ENCODE peak calls at places on chromosome 9, in seven cellular contexts. One of them, this sample, is unnamed.

GRCh38 chr9:113617550-113617949 is 154.0 kb downstream of the RGS3 start:
- DNase-seq in HFF-Myc: no peak
- DNase-seq in cardiac muscle cell: no peak
- DNase-seq in AG10803: no peak
- DNase-seq in colonic mucosa: no peak
- DNase-seq in pancreas: no peak
- DNase-seq in body of pancreas: no peak
- DNase-seq in this sample: peak

GRCh38 chr9:268616-269015 is 54.0 kb downstream of the DOCK8 start:
- DNase-seq in colonic mucosa: no peak
- DNase-seq in pancreas: no peak
- DNase-seq in cardiac muscle cell: no peak
- DNase-seq in HFF-Myc: no peak
- DNase-seq in body of pancreas: no peak
- DNase-seq in AG10803: no peak
- DNase-seq in this sample: no peak

GRCh38 chr9:120348951-120349429 is 231.0 kb downstream of the CDK5RAP2 start:
- DNase-seq in colonic mucosa: no peak
- DNase-seq in pancreas: no peak
- DNase-seq in HFF-Myc: no peak
- DNase-seq in body of pancreas: peak
- DNase-seq in AG10803: peak
- DNase-seq in cardiac muscle cell: peak
- DNase-seq in this sample: peak

GRCh38 chr9:76365028-76365427 is 29.2 kb downstream of the RFK start:
- DNase-seq in body of pancreas: no peak
- DNase-seq in AG10803: peak
- DNase-seq in colonic mucosa: no peak
- DNase-seq in pancreas: no peak
- DNase-seq in cardiac muscle cell: no peak
- DNase-seq in HFF-Myc: no peak
- DNase-seq in this sample: no peak

GRCh38 chr9:88811511-88811910 is 179.8 kb upstream of the S1PR3 start:
- DNase-seq in body of pancreas: no peak
- DNase-seq in cardiac muscle cell: no peak
- DNase-seq in AG10803: no peak
- DNase-seq in pancreas: no peak
- DNase-seq in HFF-Myc: no peak
- DNase-seq in colonic mucosa: no peak
- DNase-seq in this sample: no peak

GRCh38 chr9:86406366-86406765 is 52.2 kb upstream of the TUT7 start:
- DNase-seq in cardiac muscle cell: no peak
- DNase-seq in colonic mucosa: no peak
- DNase-seq in AG10803: peak
- DNase-seq in pancreas: no peak
- DNase-seq in body of pancreas: peak
- DNase-seq in HFF-Myc: peak
- DNase-seq in this sample: no peak

GRCh38 chr9:91033802-91034201 is 232.2 kb downstream of the SYK start:
- DNase-seq in pancreas: no peak
- DNase-seq in body of pancreas: peak
- DNase-seq in AG10803: no peak
- DNase-seq in cardiac muscle cell: peak
- DNase-seq in colonic mucosa: peak
- DNase-seq in HFF-Myc: no peak
- DNase-seq in this sample: no peak

GRCh38 chr9:19174127-19174921 is 47.0 kb upstream of the PLIN2 start:
- DNase-seq in HFF-Myc: peak
- DNase-seq in pancreas: no peak
- DNase-seq in cardiac muscle cell: peak
- DNase-seq in colonic mucosa: peak
- DNase-seq in AG10803: peak
- DNase-seq in body of pancreas: peak
- DNase-seq in this sample: peak

GRCh38 chr9:70832487-70832886 is 288.9 kb downstream of the TRPM3 start:
- DNase-seq in AG10803: peak
- DNase-seq in cardiac muscle cell: no peak
- DNase-seq in pancreas: no peak
- DNase-seq in HFF-Myc: no peak
- DNase-seq in colonic mucosa: no peak
- DNase-seq in body of pancreas: no peak
- DNase-seq in this sample: no peak

GRCh38 chr9:131478421-131478868 is 24.3 kb upstream of the POMT1 start:
- DNase-seq in HFF-Myc: no peak
- DNase-seq in pancreas: peak
- DNase-seq in body of pancreas: peak
- DNase-seq in cardiac muscle cell: peak
- DNase-seq in AG10803: peak
- DNase-seq in colonic mucosa: peak
- DNase-seq in this sample: peak

GRCh38 chr9:91408475-91408874 is 15.2 kb downstream of the NFIL3 start:
- DNase-seq in HFF-Myc: no peak
- DNase-seq in colonic mucosa: no peak
- DNase-seq in AG10803: no peak
- DNase-seq in cardiac muscle cell: no peak
- DNase-seq in body of pancreas: no peak
- DNase-seq in pancreas: no peak
- DNase-seq in this sample: no peak

GRCh38 chr9:137534256-137535119 is 15.7 kb downstream of the PNPLA7 start:
- DNase-seq in colonic mucosa: peak
- DNase-seq in pancreas: no peak
- DNase-seq in AG10803: peak
- DNase-seq in HFF-Myc: peak
- DNase-seq in cardiac muscle cell: peak
- DNase-seq in body of pancreas: peak
- DNase-seq in this sample: peak

GRCh38 chr9:108356806-108357205 is 499.0 kb downstream of the ACTL7B start:
- DNase-seq in cardiac muscle cell: no peak
- DNase-seq in pancreas: no peak
- DNase-seq in colonic mucosa: no peak
- DNase-seq in body of pancreas: no peak
- DNase-seq in HFF-Myc: no peak
- DNase-seq in AG10803: peak
- DNase-seq in this sample: no peak

GRCh38 chr9:96854877-96855273 is 561 bp upstream of the ZNF782 start:
- DNase-seq in cardiac muscle cell: no peak
- DNase-seq in AG10803: no peak
- DNase-seq in body of pancreas: no peak
- DNase-seq in pancreas: no peak
- DNase-seq in HFF-Myc: no peak
- DNase-seq in colonic mucosa: no peak
- DNase-seq in this sample: no peak

GRCh38 chr9:130288926-130289705 is 23.6 kb downstream of the HMCN2 start:
- DNase-seq in body of pancreas: no peak
- DNase-seq in AG10803: no peak
- DNase-seq in HFF-Myc: no peak
- DNase-seq in colonic mucosa: no peak
- DNase-seq in cardiac muscle cell: no peak
- DNase-seq in pancreas: no peak
- DNase-seq in this sample: no peak

GRCh38 chr9:88196456-88196855 is 58.2 kb upstream of the SPATA31C2 start:
- DNase-seq in cardiac muscle cell: no peak
- DNase-seq in HFF-Myc: no peak
- DNase-seq in AG10803: no peak
- DNase-seq in colonic mucosa: no peak
- DNase-seq in body of pancreas: peak
- DNase-seq in pancreas: no peak
- DNase-seq in this sample: no peak

GRCh38 chr9:133990366-133991210 is 1.5 kb downstream of the VAV2 start:
- DNase-seq in body of pancreas: peak
- DNase-seq in HFF-Myc: no peak
- DNase-seq in pancreas: peak
- DNase-seq in colonic mucosa: peak
- DNase-seq in AG10803: peak
- DNase-seq in cardiac muscle cell: peak
- DNase-seq in this sample: peak

GRCh38 chr9:99040911-99041582 is 63.9 kb upstream of the TGFBR1 start:
- DNase-seq in pancreas: no peak
- DNase-seq in cardiac muscle cell: no peak
- DNase-seq in body of pancreas: peak
- DNase-seq in HFF-Myc: peak
- DNase-seq in colonic mucosa: no peak
- DNase-seq in AG10803: peak
- DNase-seq in this sample: no peak

GRCh38 chr9:138114501-138115245 is 237.1 kb downstream of the CACNA1B start:
- DNase-seq in HFF-Myc: no peak
- DNase-seq in colonic mucosa: no peak
- DNase-seq in AG10803: no peak
- DNase-seq in cardiac muscle cell: no peak
- DNase-seq in body of pancreas: no peak
- DNase-seq in pancreas: no peak
- DNase-seq in this sample: no peak

GRCh38 chr9:130915096-130915447 is 18.5 kb upstream of the QRFP start:
- DNase-seq in AG10803: no peak
- DNase-seq in pancreas: no peak
- DNase-seq in colonic mucosa: no peak
- DNase-seq in body of pancreas: no peak
- DNase-seq in cardiac muscle cell: no peak
- DNase-seq in HFF-Myc: no peak
- DNase-seq in this sample: no peak

GRCh38 chr9:100443781-100444768 is 17.1 kb downstream of the MSANTD3 start:
- DNase-seq in HFF-Myc: no peak
- DNase-seq in AG10803: peak
- DNase-seq in body of pancreas: no peak
- DNase-seq in cardiac muscle cell: peak
- DNase-seq in colonic mucosa: no peak
- DNase-seq in pancreas: no peak
- DNase-seq in this sample: peak

GRCh38 chr9:5509573-5509972 is 758 bp upstream of the PDCD1LG2 start:
- DNase-seq in AG10803: peak
- DNase-seq in HFF-Myc: peak
- DNase-seq in pancreas: no peak
- DNase-seq in cardiac muscle cell: no peak
- DNase-seq in colonic mucosa: no peak
- DNase-seq in body of pancreas: no peak
- DNase-seq in this sample: no peak
- H3K4me3 ChIP-seq in AG10803: peak
- H3K4me3 ChIP-seq in HFF-Myc: no peak
- H3K4me3 ChIP-seq in pancreas: no peak
- H3K4me3 ChIP-seq in cardiac muscle cell: no peak
- H3K4me3 ChIP-seq in colonic mucosa: no peak
- H3K4me3 ChIP-seq in body of pancreas: no peak
- H3K4me3 ChIP-seq in this sample: no peak

DNA sequence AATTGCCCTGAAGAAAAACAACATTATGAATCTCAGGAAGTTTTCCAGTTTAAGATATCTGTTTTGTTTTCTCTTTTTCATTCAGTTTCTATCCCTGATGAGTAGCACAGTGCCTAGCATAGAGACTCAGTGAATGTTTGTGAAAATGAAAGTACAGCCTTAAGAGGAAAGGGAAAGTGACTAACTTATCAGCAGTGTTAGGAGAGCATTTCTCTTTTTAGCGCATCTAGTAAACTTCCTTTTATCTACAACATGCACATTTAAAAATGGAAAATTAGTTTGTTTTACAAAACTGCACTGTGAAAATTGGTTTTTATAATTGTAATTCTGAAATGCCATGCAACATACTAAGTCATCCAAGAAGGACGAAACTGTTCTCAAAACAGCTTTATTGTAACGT is 110.8 kb downstream of the SMARCA2 start:
- DNase-seq in body of pancreas: no peak
- DNase-seq in colonic mucosa: no peak
- DNase-seq in pancreas: no peak
- DNase-seq in AG10803: no peak
- DNase-seq in cardiac muscle cell: no peak
- DNase-seq in HFF-Myc: no peak
- DNase-seq in this sample: no peak
- H3K4me3 ChIP-seq in body of pancreas: no peak
- H3K4me3 ChIP-seq in colonic mucosa: no peak
- H3K4me3 ChIP-seq in pancreas: no peak
- H3K4me3 ChIP-seq in AG10803: peak
- H3K4me3 ChIP-seq in cardiac muscle cell: no peak
- H3K4me3 ChIP-seq in HFF-Myc: no peak
- H3K4me3 ChIP-seq in this sample: no peak

GRCh38 chr9:20511680-20512079 is 110.6 kb downstream of the MLLT3 start:
- DNase-seq in body of pancreas: no peak
- DNase-seq in cardiac muscle cell: no peak
- DNase-seq in AG10803: no peak
- DNase-seq in HFF-Myc: no peak
- DNase-seq in pancreas: no peak
- DNase-seq in colonic mucosa: no peak
- DNase-seq in this sample: no peak
- H3K4me3 ChIP-seq in body of pancreas: no peak
- H3K4me3 ChIP-seq in cardiac muscle cell: no peak
- H3K4me3 ChIP-seq in AG10803: no peak
- H3K4me3 ChIP-seq in HFF-Myc: no peak
- H3K4me3 ChIP-seq in pancreas: no peak
- H3K4me3 ChIP-seq in colonic mucosa: no peak
- H3K4me3 ChIP-seq in this sample: peak

DNA sequence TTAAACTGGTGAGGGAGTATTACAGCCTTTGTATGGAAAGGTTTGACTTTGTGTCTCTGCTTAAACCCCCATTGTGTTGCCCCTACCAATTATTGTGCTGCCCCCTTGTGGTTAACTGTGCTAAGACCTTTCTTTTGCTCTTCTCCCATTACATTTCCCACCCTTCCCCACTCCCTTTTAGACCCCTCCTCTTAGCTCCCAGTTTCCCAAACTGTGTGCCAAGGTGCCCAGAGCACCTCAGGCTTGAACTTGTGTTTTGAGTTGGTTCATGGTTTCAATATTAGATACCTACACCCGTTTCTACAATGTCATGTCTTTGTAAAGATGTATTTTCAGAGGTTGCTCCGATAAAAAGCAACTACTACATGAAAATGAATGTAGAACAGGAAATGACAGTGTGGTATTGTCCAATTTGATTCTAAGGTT is 2.9 kb downstream of the JAK2 start:
- DNase-seq in body of pancreas: peak
- DNase-seq in HFF-Myc: peak
- DNase-seq in AG10803: peak
- DNase-seq in pancreas: no peak
- DNase-seq in colonic mucosa: peak
- DNase-seq in cardiac muscle cell: peak
- DNase-seq in this sample: peak
- H3K4me3 ChIP-seq in body of pancreas: no peak
- H3K4me3 ChIP-seq in HFF-Myc: no peak
- H3K4me3 ChIP-seq in AG10803: no peak
- H3K4me3 ChIP-seq in pancreas: no peak
- H3K4me3 ChIP-seq in colonic mucosa: peak
- H3K4me3 ChIP-seq in cardiac muscle cell: no peak
- H3K4me3 ChIP-seq in this sample: no peak

DNA sequence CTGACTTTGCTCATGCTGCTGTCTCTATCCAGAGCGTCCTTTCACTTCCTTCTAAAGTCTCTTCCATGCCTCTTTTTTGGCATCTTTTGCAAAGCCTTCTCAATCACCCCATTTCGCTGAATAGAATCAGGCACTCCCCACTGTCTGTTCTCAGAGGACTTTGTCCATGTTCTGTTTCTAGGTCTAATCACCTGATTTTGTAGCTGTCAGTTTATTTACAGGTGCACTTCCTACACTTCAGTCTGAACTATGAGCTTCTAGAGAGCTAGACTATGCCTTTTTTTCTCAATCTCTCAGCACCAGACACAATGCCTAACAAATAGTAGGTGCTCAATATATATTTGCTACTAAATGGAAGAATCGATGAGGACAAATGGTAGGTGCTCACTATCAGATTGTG is 29.9 kb downstream of the TLR4 start:
- DNase-seq in AG10803: no peak
- DNase-seq in body of pancreas: no peak
- DNase-seq in pancreas: no peak
- DNase-seq in HFF-Myc: no peak
- DNase-seq in colonic mucosa: no peak
- DNase-seq in cardiac muscle cell: no peak
- DNase-seq in this sample: no peak
- H3K4me3 ChIP-seq in AG10803: no peak
- H3K4me3 ChIP-seq in body of pancreas: no peak
- H3K4me3 ChIP-seq in pancreas: no peak
- H3K4me3 ChIP-seq in HFF-Myc: no peak
- H3K4me3 ChIP-seq in colonic mucosa: no peak
- H3K4me3 ChIP-seq in cardiac muscle cell: no peak
- H3K4me3 ChIP-seq in this sample: no peak

GRCh38 chr9:77647267-77647658 is 859 bp downstream of the GNA14 start:
- DNase-seq in colonic mucosa: no peak
- DNase-seq in body of pancreas: no peak
- DNase-seq in cardiac muscle cell: no peak
- DNase-seq in AG10803: no peak
- DNase-seq in HFF-Myc: no peak
- DNase-seq in pancreas: no peak
- DNase-seq in this sample: no peak
- H3K4me3 ChIP-seq in colonic mucosa: peak
- H3K4me3 ChIP-seq in body of pancreas: no peak
- H3K4me3 ChIP-seq in cardiac muscle cell: peak
- H3K4me3 ChIP-seq in AG10803: no peak
- H3K4me3 ChIP-seq in HFF-Myc: peak
- H3K4me3 ChIP-seq in pancreas: no peak
- H3K4me3 ChIP-seq in this sample: no peak

This sample was measured in SK-N-SH.